ENCODE peak calls at places on chromosome 19, in five cellular contexts. One of them, this sample, is unnamed. For H3K4me1 and H3K36me3, the result is how much of the 10 kb centered on the place peaks cover.

GRCh38 chr19:15109768-15110417 is 2.7 kb downstream of the SYDE1 start:
- DNase-seq in DND-41: no peak
- DNase-seq in left ventricle myocardium inferior: no peak
- DNase-seq in colonic mucosa: no peak
- DNase-seq in PC-9: no peak
- DNase-seq in this sample: no peak

GRCh38 chr19:424546-424945 is 15.6 kb upstream of the C2CD4C start:
- DNase-seq in DND-41: no peak
- DNase-seq in left ventricle myocardium inferior: no peak
- DNase-seq in colonic mucosa: no peak
- DNase-seq in PC-9: no peak
- DNase-seq in this sample: no peak

GRCh38 chr19:18769989-18770528 is 21.0 kb downstream of the COMP start:
- DNase-seq in DND-41: no peak
- DNase-seq in left ventricle myocardium inferior: no peak
- DNase-seq in colonic mucosa: no peak
- DNase-seq in PC-9: no peak
- DNase-seq in this sample: no peak

GRCh38 chr19:11365557-11366117 is 8.8 kb upstream of the SWSAP1 start:
- DNase-seq in DND-41: no peak
- DNase-seq in left ventricle myocardium inferior: no peak
- DNase-seq in colonic mucosa: no peak
- DNase-seq in PC-9: no peak
- DNase-seq in this sample: no peak

GRCh38 chr19:18020212-18021067 is 12.5 kb downstream of the ARRDC2 start:
- DNase-seq in DND-41: no peak
- DNase-seq in left ventricle myocardium inferior: peak
- DNase-seq in colonic mucosa: peak
- DNase-seq in PC-9: peak
- DNase-seq in this sample: no peak

GRCh38 chr19:46988614-46989230 is 30.9 kb upstream of the NPAS1 start:
- DNase-seq in DND-41: no peak
- DNase-seq in left ventricle myocardium inferior: no peak
- DNase-seq in colonic mucosa: no peak
- DNase-seq in PC-9: no peak
- DNase-seq in this sample: no peak

GRCh38 chr19:1067341-1068103 is 555 bp downstream of the ARHGAP45 start:
- DNase-seq in DND-41: no peak
- DNase-seq in left ventricle myocardium inferior: no peak
- DNase-seq in colonic mucosa: no peak
- DNase-seq in PC-9: no peak
- DNase-seq in this sample: no peak

GRCh38 chr19:6259312-6259861 is 20.4 kb downstream of the MLLT1 start:
- DNase-seq in DND-41: no peak
- DNase-seq in left ventricle myocardium inferior: no peak
- DNase-seq in colonic mucosa: no peak
- DNase-seq in PC-9: no peak
- DNase-seq in this sample: no peak

GRCh38 chr19:51294211-51294976 is 17.1 kb upstream of the IGLON5 start:
- DNase-seq in DND-41: no peak
- DNase-seq in left ventricle myocardium inferior: no peak
- DNase-seq in colonic mucosa: no peak
- DNase-seq in PC-9: no peak
- DNase-seq in this sample: no peak

GRCh38 chr19:42093505-42093904 is 17.5 kb downstream of the ZNF574 start:
- DNase-seq in DND-41: no peak
- DNase-seq in left ventricle myocardium inferior: no peak
- DNase-seq in colonic mucosa: no peak
- DNase-seq in PC-9: no peak
- DNase-seq in this sample: no peak

GRCh38 chr19:42276821-42277220 is 7.8 kb downstream of the CIC start:
- DNase-seq in DND-41: no peak
- DNase-seq in left ventricle myocardium inferior: no peak
- DNase-seq in colonic mucosa: no peak
- DNase-seq in PC-9: no peak
- DNase-seq in this sample: no peak

GRCh38 chr19:16268676-16269319 is 55.8 kb upstream of the KLF2 start:
- DNase-seq in DND-41: no peak
- DNase-seq in left ventricle myocardium inferior: no peak
- DNase-seq in colonic mucosa: no peak
- DNase-seq in PC-9: no peak
- DNase-seq in this sample: no peak

GRCh38 chr19:45195764-45196163 is 17.2 kb downstream of the BLOC1S3 start:
- DNase-seq in DND-41: no peak
- DNase-seq in left ventricle myocardium inferior: no peak
- DNase-seq in colonic mucosa: no peak
- DNase-seq in PC-9: no peak
- DNase-seq in this sample: no peak

GRCh38 chr19:40604647-40605200 is 3.6 kb downstream of the LTBP4 start:
- DNase-seq in DND-41: no peak
- DNase-seq in left ventricle myocardium inferior: no peak
- DNase-seq in colonic mucosa: peak
- DNase-seq in PC-9: no peak
- DNase-seq in this sample: no peak

GRCh38 chr19:14432817-14433453 is at the start of gene PKN1:
- DNase-seq in DND-41: peak
- DNase-seq in left ventricle myocardium inferior: peak
- DNase-seq in colonic mucosa: peak
- DNase-seq in PC-9: peak
- DNase-seq in this sample: no peak

GRCh38 chr19:32603961-32604360 is 23.0 kb downstream of the PDCD5 start:
- DNase-seq in DND-41: no peak
- DNase-seq in left ventricle myocardium inferior: no peak
- DNase-seq in colonic mucosa: no peak
- DNase-seq in PC-9: no peak
- DNase-seq in this sample: no peak
- H3K4me1 ChIP-seq in DND-41: under half
- H3K4me1 ChIP-seq in left ventricle myocardium inferior: under half
- H3K4me1 ChIP-seq in colonic mucosa: under half
- H3K4me1 ChIP-seq in PC-9: under half
- H3K4me1 ChIP-seq in this sample: under half

GRCh38 chr19:49999371-50000010 is 25.7 kb downstream of the VRK3 start:
- DNase-seq in DND-41: no peak
- DNase-seq in left ventricle myocardium inferior: no peak
- DNase-seq in colonic mucosa: no peak
- DNase-seq in PC-9: no peak
- DNase-seq in this sample: no peak
- H3K36me3 ChIP-seq in DND-41: half or more
- H3K36me3 ChIP-seq in left ventricle myocardium inferior: half or more
- H3K36me3 ChIP-seq in colonic mucosa: under half
- H3K36me3 ChIP-seq in PC-9: under half
- H3K36me3 ChIP-seq in this sample: under half

GRCh38 chr19:39162441-39163043 is 34.2 kb upstream of the NCCRP1 start:
- DNase-seq in DND-41: no peak
- DNase-seq in left ventricle myocardium inferior: no peak
- DNase-seq in colonic mucosa: no peak
- DNase-seq in PC-9: no peak
- DNase-seq in this sample: no peak

GRCh38 chr19:39158646-39159260 is 33.2 kb downstream of the PAK4 start:
- DNase-seq in DND-41: no peak
- DNase-seq in left ventricle myocardium inferior: no peak
- DNase-seq in colonic mucosa: no peak
- DNase-seq in PC-9: no peak
- DNase-seq in this sample: no peak

GRCh38 chr19:39157997-39158389 is 32.4 kb downstream of the PAK4 start:
- DNase-seq in DND-41: no peak
- DNase-seq in left ventricle myocardium inferior: no peak
- DNase-seq in colonic mucosa: no peak
- DNase-seq in PC-9: no peak
- DNase-seq in this sample: no peak

GRCh38 chr19:39160889-39161672 is 35.5 kb downstream of the PAK4 start:
- DNase-seq in DND-41: no peak
- DNase-seq in left ventricle myocardium inferior: no peak
- DNase-seq in colonic mucosa: no peak
- DNase-seq in PC-9: peak
- DNase-seq in this sample: no peak

GRCh38 chr19:39160523-39160861 is 34.9 kb downstream of the PAK4 start:
- DNase-seq in DND-41: no peak
- DNase-seq in left ventricle myocardium inferior: peak
- DNase-seq in colonic mucosa: no peak
- DNase-seq in PC-9: no peak
- DNase-seq in this sample: no peak
- H3K4me1 ChIP-seq in DND-41: under half
- H3K4me1 ChIP-seq in left ventricle myocardium inferior: under half
- H3K4me1 ChIP-seq in colonic mucosa: under half
- H3K4me1 ChIP-seq in PC-9: under half
- H3K4me1 ChIP-seq in this sample: under half

GRCh38 chr19:10293637-10294367 is 4.0 kb downstream of the ICAM5 start:
- DNase-seq in DND-41: no peak
- DNase-seq in left ventricle myocardium inferior: no peak
- DNase-seq in colonic mucosa: no peak
- DNase-seq in PC-9: no peak
- DNase-seq in this sample: no peak

GRCh38 chr19:10295847-10296591 is 6.3 kb downstream of the ICAM5 start:
- DNase-seq in DND-41: no peak
- DNase-seq in left ventricle myocardium inferior: no peak
- DNase-seq in colonic mucosa: no peak
- DNase-seq in PC-9: no peak
- DNase-seq in this sample: no peak

GRCh38 chr19:10292789-10293636 is 3.3 kb downstream of the ICAM5 start:
- DNase-seq in DND-41: no peak
- DNase-seq in left ventricle myocardium inferior: no peak
- DNase-seq in colonic mucosa: no peak
- DNase-seq in PC-9: no peak
- DNase-seq in this sample: no peak

GRCh38 chr19:10295305-10295846 is 5.6 kb downstream of the ICAM5 start:
- DNase-seq in DND-41: no peak
- DNase-seq in left ventricle myocardium inferior: no peak
- DNase-seq in colonic mucosa: peak
- DNase-seq in PC-9: no peak
- DNase-seq in this sample: no peak

DNA sequence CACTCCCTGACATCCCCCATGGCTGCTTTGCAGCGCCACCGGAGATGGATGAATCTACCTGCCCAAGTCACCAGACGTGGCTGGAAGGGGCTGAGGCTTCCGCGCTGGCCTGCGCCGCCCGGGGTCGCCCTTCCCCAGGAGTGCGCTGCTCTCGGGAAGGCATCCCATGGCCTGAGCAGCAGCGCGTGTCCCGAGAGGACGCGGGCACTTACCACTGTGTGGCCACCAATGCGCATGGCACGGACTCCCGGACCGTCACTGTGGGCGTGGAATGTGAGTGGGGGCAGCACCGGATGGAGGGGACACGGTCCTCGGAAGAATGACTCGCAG is 4.6 kb downstream of the ICAM5 start:
- DNase-seq in DND-41: no peak
- DNase-seq in left ventricle myocardium inferior: no peak
- DNase-seq in colonic mucosa: no peak
- DNase-seq in PC-9: no peak
- DNase-seq in this sample: no peak
- H3K36me3 ChIP-seq in DND-41: under half
- H3K36me3 ChIP-seq in left ventricle myocardium inferior: under half
- H3K36me3 ChIP-seq in colonic mucosa: under half
- H3K36me3 ChIP-seq in PC-9: under half
- H3K36me3 ChIP-seq in this sample: under half

DNA sequence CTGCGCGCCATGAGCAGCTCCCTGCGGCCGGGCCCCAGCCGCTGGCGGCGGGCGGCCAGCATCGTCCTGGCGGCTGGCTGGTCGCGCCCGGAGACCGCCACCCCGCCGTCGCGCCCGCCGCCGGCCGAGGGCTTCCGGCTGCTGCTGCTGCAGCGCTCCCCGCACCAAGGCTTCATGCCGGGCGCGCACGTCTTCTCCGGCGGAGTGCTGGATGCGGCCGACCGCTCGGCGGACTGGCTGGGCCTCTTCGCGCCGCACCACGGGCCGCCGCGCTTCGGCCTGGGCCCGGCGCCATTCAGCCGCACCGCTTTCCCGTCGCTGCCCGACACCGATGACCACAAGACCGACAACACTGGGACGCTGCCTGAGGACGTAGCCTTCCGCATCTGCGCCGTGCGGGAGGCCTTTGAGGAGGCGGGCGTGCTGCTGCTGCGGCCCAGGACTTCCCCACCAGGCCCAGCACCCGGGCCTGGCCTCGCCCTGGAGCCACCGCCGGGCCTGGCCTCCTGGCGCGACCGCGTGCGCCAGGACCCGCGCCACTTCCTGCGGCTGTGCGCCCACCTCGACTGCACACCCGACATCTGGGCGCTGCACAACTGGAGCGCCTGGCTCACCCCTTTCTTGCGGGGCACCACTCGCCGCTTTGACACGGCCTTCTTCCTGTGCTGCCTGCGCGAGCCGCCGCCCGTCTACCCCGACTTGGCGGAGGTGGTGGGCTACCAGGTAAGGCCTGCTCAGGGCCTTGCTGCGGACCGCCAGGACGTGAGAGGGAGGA is 518 bp downstream of the NUDT19 start:
- DNase-seq in DND-41: peak
- DNase-seq in left ventricle myocardium inferior: peak
- DNase-seq in colonic mucosa: peak
- DNase-seq in PC-9: peak
- DNase-seq in this sample: no peak
- H3K4me1 ChIP-seq in DND-41: under half
- H3K4me1 ChIP-seq in left ventricle myocardium inferior: half or more
- H3K4me1 ChIP-seq in colonic mucosa: under half
- H3K4me1 ChIP-seq in PC-9: under half
- H3K4me1 ChIP-seq in this sample: under half

DNA sequence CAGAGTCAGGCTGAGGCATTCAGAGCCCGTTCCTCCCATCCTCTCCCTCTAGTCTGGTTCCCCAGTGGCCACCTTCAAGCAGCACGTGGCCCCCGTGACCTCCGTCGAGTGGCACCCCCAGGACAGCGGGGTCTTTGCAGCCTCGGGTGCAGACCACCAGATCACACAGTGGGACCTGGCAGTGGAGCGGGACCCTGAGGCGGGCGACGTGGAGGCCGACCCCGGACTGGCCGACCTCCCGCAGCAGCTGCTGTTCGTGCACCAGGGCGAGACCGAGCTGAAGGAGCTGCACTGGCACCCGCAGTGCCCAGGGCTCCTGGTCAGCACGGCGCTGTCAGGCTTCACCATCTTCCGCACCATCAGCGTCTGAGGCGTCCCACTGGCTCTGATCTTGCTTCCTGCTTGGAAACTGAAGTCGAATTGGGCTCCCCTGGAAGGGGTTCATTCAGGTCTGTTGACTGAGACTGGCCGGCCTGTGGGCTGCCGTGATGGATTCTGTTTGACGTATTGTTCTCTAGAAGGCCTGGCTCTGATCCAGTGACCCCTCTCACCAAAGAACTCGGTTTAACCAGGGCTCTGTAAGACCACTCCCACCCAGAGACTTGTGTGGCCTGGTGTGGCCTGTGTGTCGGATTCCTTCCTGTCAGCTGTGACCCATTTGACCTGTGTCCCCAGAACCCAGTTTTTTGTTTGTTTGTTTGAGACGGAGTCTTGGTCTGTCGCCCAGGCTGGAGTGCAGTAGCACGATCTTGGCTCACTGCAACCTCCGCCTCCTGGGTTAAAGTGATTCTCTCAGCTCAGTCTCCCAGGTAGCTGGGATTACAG is 2.5 kb upstream of the KCNJ14 start:
- DNase-seq in DND-41: no peak
- DNase-seq in left ventricle myocardium inferior: no peak
- DNase-seq in colonic mucosa: no peak
- DNase-seq in PC-9: no peak
- DNase-seq in this sample: no peak
- H3K36me3 ChIP-seq in DND-41: half or more
- H3K36me3 ChIP-seq in left ventricle myocardium inferior: half or more
- H3K36me3 ChIP-seq in colonic mucosa: under half
- H3K36me3 ChIP-seq in PC-9: half or more
- H3K36me3 ChIP-seq in this sample: half or more

This sample was measured in iPS DF 6.9.